ENCODE peak calls at places on chromosomes 16 and 17, in five cellular contexts. One of them, this sample, is unnamed.

GRCh38 chr16:9091867-9092281 is 430 bp downstream of the HAPSTR1 start:
- DNase-seq in hippocampal formation: no peak
- DNase-seq in fibroblast of the aortic adventitia: no peak
- DNase-seq in OCI-LY7: peak; percentile 57
- DNase-seq in activated gamma-delta T cell treated with anti-CD3 and anti-CD28 coated beads, Interleukin-2, amount 50 U/mL, for 16 hours: peak; percentile 17
- DNase-seq in this sample: peak; percentile 76

GRCh38 chr16:54582631-54583250 is 296.2 kb upstream of the IRX3 start:
- DNase-seq in activated gamma-delta T cell treated with anti-CD3 and anti-CD28 coated beads, Interleukin-2, amount 50 U/mL, for 16 hours: no peak
- DNase-seq in hippocampal formation: no peak
- DNase-seq in fibroblast of the aortic adventitia: no peak
- DNase-seq in OCI-LY7: no peak
- DNase-seq in this sample: no peak

GRCh38 chr17:78407387-78407990 is 29.0 kb downstream of the PGS1 start:
- DNase-seq in fibroblast of the aortic adventitia: no peak
- DNase-seq in OCI-LY7: no peak
- DNase-seq in activated gamma-delta T cell treated with anti-CD3 and anti-CD28 coated beads, Interleukin-2, amount 50 U/mL, for 16 hours: no peak
- DNase-seq in hippocampal formation: no peak
- DNase-seq in this sample: peak; percentile 78

GRCh38 chr16:85057212-85057889 is 29.8 kb downstream of the KIAA0513 start:
- DNase-seq in OCI-LY7: peak; percentile 45
- DNase-seq in fibroblast of the aortic adventitia: no peak
- DNase-seq in activated gamma-delta T cell treated with anti-CD3 and anti-CD28 coated beads, Interleukin-2, amount 50 U/mL, for 16 hours: no peak
- DNase-seq in hippocampal formation: no peak
- DNase-seq in this sample: no peak

GRCh38 chr16:35598696-35599332 is 2139.4 kb downstream of the TP53TG3F start:
- DNase-seq in fibroblast of the aortic adventitia: no peak
- DNase-seq in OCI-LY7: no peak
- DNase-seq in hippocampal formation: no peak
- DNase-seq in activated gamma-delta T cell treated with anti-CD3 and anti-CD28 coated beads, Interleukin-2, amount 50 U/mL, for 16 hours: no peak
- DNase-seq in this sample: no peak

GRCh38 chr17:82283208-82283749 is 9.8 kb upstream of the CSNK1D start:
- DNase-seq in fibroblast of the aortic adventitia: peak; percentile 49
- DNase-seq in activated gamma-delta T cell treated with anti-CD3 and anti-CD28 coated beads, Interleukin-2, amount 50 U/mL, for 16 hours: no peak
- DNase-seq in OCI-LY7: no peak
- DNase-seq in hippocampal formation: no peak
- DNase-seq in this sample: no peak

GRCh38 chr17:16491131-16491702 is 776 bp downstream of the LRRC75A start:
- DNase-seq in fibroblast of the aortic adventitia: no peak
- DNase-seq in hippocampal formation: no peak
- DNase-seq in OCI-LY7: no peak
- DNase-seq in activated gamma-delta T cell treated with anti-CD3 and anti-CD28 coated beads, Interleukin-2, amount 50 U/mL, for 16 hours: no peak
- DNase-seq in this sample: no peak

GRCh38 chr17:28944862-28945741 is 6.2 kb downstream of the PHF12 start:
- DNase-seq in OCI-LY7: no peak
- DNase-seq in fibroblast of the aortic adventitia: peak; percentile 73
- DNase-seq in hippocampal formation: no peak
- DNase-seq in activated gamma-delta T cell treated with anti-CD3 and anti-CD28 coated beads, Interleukin-2, amount 50 U/mL, for 16 hours: no peak
- DNase-seq in this sample: no peak

GRCh38 chr17:76250141-76250540 is 9.8 kb upstream of the RNF157 start:
- DNase-seq in OCI-LY7: no peak
- DNase-seq in hippocampal formation: no peak
- DNase-seq in fibroblast of the aortic adventitia: no peak
- DNase-seq in activated gamma-delta T cell treated with anti-CD3 and anti-CD28 coated beads, Interleukin-2, amount 50 U/mL, for 16 hours: no peak
- DNase-seq in this sample: no peak

GRCh38 chr17:65956814-65957213 is 235.1 kb downstream of the CEP112 start:
- DNase-seq in hippocampal formation: no peak
- DNase-seq in OCI-LY7: no peak
- DNase-seq in fibroblast of the aortic adventitia: no peak
- DNase-seq in activated gamma-delta T cell treated with anti-CD3 and anti-CD28 coated beads, Interleukin-2, amount 50 U/mL, for 16 hours: no peak
- DNase-seq in this sample: no peak

GRCh38 chr17:21287703-21288449 is 3.4 kb downstream of the MAP2K3 start:
- DNase-seq in activated gamma-delta T cell treated with anti-CD3 and anti-CD28 coated beads, Interleukin-2, amount 50 U/mL, for 16 hours: peak; percentile 96
- DNase-seq in fibroblast of the aortic adventitia: peak; percentile 97
- DNase-seq in hippocampal formation: peak; percentile 26
- DNase-seq in OCI-LY7: peak; percentile 95
- DNase-seq in this sample: peak; percentile 99

GRCh38 chr17:28725166-28725659 is 820 bp downstream of the TLCD1 start:
- DNase-seq in OCI-LY7: peak; percentile 58
- DNase-seq in hippocampal formation: no peak
- DNase-seq in activated gamma-delta T cell treated with anti-CD3 and anti-CD28 coated beads, Interleukin-2, amount 50 U/mL, for 16 hours: no peak
- DNase-seq in fibroblast of the aortic adventitia: peak; percentile 51
- DNase-seq in this sample: no peak

GRCh38 chr17:44200478-44201155 is 933 bp upstream of the ATXN7L3 start:
- DNase-seq in hippocampal formation: no peak
- DNase-seq in OCI-LY7: peak; percentile 76
- DNase-seq in activated gamma-delta T cell treated with anti-CD3 and anti-CD28 coated beads, Interleukin-2, amount 50 U/mL, for 16 hours: no peak
- DNase-seq in fibroblast of the aortic adventitia: no peak
- DNase-seq in this sample: peak; percentile 42

GRCh38 chr17:2830678-2831077 is 34.4 kb downstream of the RAP1GAP2 start:
- DNase-seq in fibroblast of the aortic adventitia: no peak
- DNase-seq in hippocampal formation: no peak
- DNase-seq in OCI-LY7: no peak
- DNase-seq in activated gamma-delta T cell treated with anti-CD3 and anti-CD28 coated beads, Interleukin-2, amount 50 U/mL, for 16 hours: no peak
- DNase-seq in this sample: no peak

GRCh38 chr16:65059421-65059980 is 62.4 kb downstream of the CDH11 start:
- DNase-seq in activated gamma-delta T cell treated with anti-CD3 and anti-CD28 coated beads, Interleukin-2, amount 50 U/mL, for 16 hours: no peak
- DNase-seq in OCI-LY7: no peak
- DNase-seq in hippocampal formation: peak; percentile 96
- DNase-seq in fibroblast of the aortic adventitia: no peak
- DNase-seq in this sample: no peak

GRCh38 chr17:72432143-72432604 is 311.4 kb downstream of the SOX9 start:
- DNase-seq in activated gamma-delta T cell treated with anti-CD3 and anti-CD28 coated beads, Interleukin-2, amount 50 U/mL, for 16 hours: no peak
- DNase-seq in hippocampal formation: no peak
- DNase-seq in OCI-LY7: no peak
- DNase-seq in fibroblast of the aortic adventitia: no peak
- DNase-seq in this sample: no peak

GRCh38 chr16:30490210-30490609 is 17.7 kb downstream of the ITGAL start:
- DNase-seq in fibroblast of the aortic adventitia: no peak
- DNase-seq in OCI-LY7: no peak
- DNase-seq in activated gamma-delta T cell treated with anti-CD3 and anti-CD28 coated beads, Interleukin-2, amount 50 U/mL, for 16 hours: no peak
- DNase-seq in hippocampal formation: no peak
- DNase-seq in this sample: no peak

GRCh38 chr16:54927125-54928015 is 3.3 kb upstream of the IRX5 start:
- DNase-seq in activated gamma-delta T cell treated with anti-CD3 and anti-CD28 coated beads, Interleukin-2, amount 50 U/mL, for 16 hours: no peak
- DNase-seq in hippocampal formation: no peak
- DNase-seq in fibroblast of the aortic adventitia: peak; percentile 5
- DNase-seq in OCI-LY7: peak; percentile 13
- DNase-seq in this sample: no peak

GRCh38 chr17:43114101-43114691 is 11.0 kb downstream of the BRCA1 start:
- DNase-seq in fibroblast of the aortic adventitia: no peak
- DNase-seq in hippocampal formation: no peak
- DNase-seq in activated gamma-delta T cell treated with anti-CD3 and anti-CD28 coated beads, Interleukin-2, amount 50 U/mL, for 16 hours: no peak
- DNase-seq in OCI-LY7: no peak
- DNase-seq in this sample: no peak

GRCh38 chr16:65071371-65072311 is 50.2 kb downstream of the CDH11 start:
- DNase-seq in hippocampal formation: peak; percentile 72
- DNase-seq in activated gamma-delta T cell treated with anti-CD3 and anti-CD28 coated beads, Interleukin-2, amount 50 U/mL, for 16 hours: no peak
- DNase-seq in OCI-LY7: no peak
- DNase-seq in fibroblast of the aortic adventitia: peak; percentile 58
- DNase-seq in this sample: peak; percentile 68

GRCh38 chr17:43905400-43905984 is 1.8 kb downstream of the MPP2 start:
- DNase-seq in fibroblast of the aortic adventitia: no peak
- DNase-seq in OCI-LY7: no peak
- DNase-seq in activated gamma-delta T cell treated with anti-CD3 and anti-CD28 coated beads, Interleukin-2, amount 50 U/mL, for 16 hours: no peak
- DNase-seq in hippocampal formation: no peak
- DNase-seq in this sample: no peak

GRCh38 chr17:80103686-80104085 is 2.3 kb downstream of the GAA start:
- DNase-seq in activated gamma-delta T cell treated with anti-CD3 and anti-CD28 coated beads, Interleukin-2, amount 50 U/mL, for 16 hours: no peak
- DNase-seq in hippocampal formation: no peak
- DNase-seq in fibroblast of the aortic adventitia: no peak
- DNase-seq in OCI-LY7: no peak
- DNase-seq in this sample: no peak

This sample was measured in psoas muscle.